ENCODE peak calls at places on chromosomes 2 and 18, in eight cellular contexts. X is adrenal gland; M is EL; A is stimulated activated CD8-positive, alpha-beta memory T cell treated with anti-CD3 and anti-CD28 coated beads, Interleukin-15, amount 100 ng/mL, for 1 hour; F is A172; K is lung; P is GF-D8; T is SHP77. U is an unnamed sample.
A peak's percentile ranks its signal among the peaks of the same experiment; 100 is the strongest.

GRCh38 chr18:58758606-58759005 is 87.3 kb downstream of the MALT1 start:
- DNase-seq in X (no peak), M (no peak), A (no peak), F (no peak), K (peak; percentile 6), P (no peak), T (no peak), U (no peak)

GRCh38 chr2:152434395-152435182 is 99.6 kb downstream of the FMNL2 start:
- DNase-seq in X (no peak), M (no peak), A (no peak), F (no peak), K (no peak), P (no peak), T (no peak), U (no peak)

GRCh38 chr2:133421516-133422324 is 146.5 kb downstream of the NCKAP5 start:
- DNase-seq in X (no peak), M (no peak), A (no peak), F (no peak), K (no peak), P (no peak), T (peak; percentile 82), U (peak; percentile 58)

GRCh38 chr18:40877096-40877495 is 1077.9 kb upstream of the PIK3C3 start:
- DNase-seq in X (no peak), M (peak; percentile 18), A (no peak), F (peak; percentile 95), K (no peak), P (no peak), T (no peak), U (no peak)

GRCh38 chr18:22556271-22556990 is 138.7 kb upstream of the CTAGE1 start:
- DNase-seq in X (peak; percentile 40), M (peak; percentile 23), A (no peak), F (no peak), K (no peak), P (no peak), T (peak; percentile 20), U (peak; percentile 92)

GRCh38 chr2:10007921-10008808 is 35.2 kb upstream of the KLF11 start:
- DNase-seq in X (no peak), M (no peak), A (no peak), F (no peak), K (no peak), P (no peak), T (no peak), U (no peak)

GRCh38 chr2:61993422-61994024 is 88.0 kb downstream of the COMMD1 start:
- DNase-seq in X (peak; percentile 26), M (peak; percentile 43), A (no peak), F (peak; percentile 47), K (no peak), P (peak; percentile 23), T (no peak), U (no peak)

GRCh38 chr18:57194070-57194469 is 47.2 kb downstream of the BOD1L2 start:
- DNase-seq in X (no peak), M (no peak), A (no peak), F (no peak), K (no peak), P (no peak), T (no peak), U (no peak)

GRCh38 chr2:24124003-24124585 is 825 bp downstream of the FAM228B start:
- DNase-seq in X (no peak), M (peak; percentile 31), A (no peak), F (no peak), K (no peak), P (no peak), T (peak; percentile 49), U (no peak)

GRCh38 chr2:215529271-215529670 is 93.4 kb upstream of the FN1 start:
- DNase-seq in X (no peak), M (peak; percentile 47), A (no peak), F (no peak), K (no peak), P (no peak), T (no peak), U (no peak)

GRCh38 chr18:48932462-48932818 is 18.3 kb downstream of the SMAD7 start:
- DNase-seq in X (no peak), M (no peak), A (no peak), F (no peak), K (no peak), P (no peak), T (no peak), U (no peak)